ENCODE peak calls at places on chromosomes 6 and 20, in seven cellular contexts. G, U, T, P, W, S and R are unnamed samples.

GRCh38 chr6:33813960-33814662 is 10.3 kb upstream of the MLN start:
- DNase-seq in P (no peak), S (no peak), G (no peak), W (no peak), T (no peak), U (no peak), R (no peak)

GRCh38 chr6:129671442-129672344 is 38.3 kb downstream of the ARHGAP18 start:
- DNase-seq in T (peak), U (no peak), W (no peak), G (no peak), P (peak), S (no peak), R (no peak)

GRCh38 chr6:144897441-144897921 is 612.3 kb downstream of the UTRN start:
- DNase-seq in S (no peak), G (peak), T (no peak), W (peak), U (peak), P (no peak), R (no peak)

GRCh38 chr6:12313311-12313991 is 23.3 kb downstream of the EDN1 start:
- DNase-seq in S (no peak), W (no peak), T (no peak), G (no peak), P (no peak), U (no peak), R (no peak)

GRCh38 chr6:14009416-14009815 is 84.7 kb downstream of the RNF182 start:
- DNase-seq in P (no peak), U (no peak), S (no peak), W (no peak), T (no peak), G (no peak), R (no peak)

GRCh38 chr6:48278261-48278660 is 167.3 kb upstream of the PTCHD4 start:
- DNase-seq in U (no peak), T (no peak), W (no peak), G (no peak), S (no peak), P (no peak), R (no peak)

GRCh38 chr6:122161136-122161535 is 238.3 kb upstream of the HSF2 start:
- DNase-seq in T (no peak), U (no peak), G (no peak), S (no peak), P (no peak), W (no peak), R (no peak)

GRCh38 chr6:6927437-6928361 is 180.1 kb upstream of the RREB1 start:
- DNase-seq in W (no peak), P (peak), G (no peak), T (no peak), S (peak), U (no peak), R (no peak)

GRCh38 chr20:20207291-20207690 is 155.0 kb downstream of the CFAP61 start:
- DNase-seq in U (no peak), W (no peak), G (no peak), P (no peak), T (no peak), S (no peak), R (no peak)

GRCh38 chr6:125296461-125296860 is 5.3 kb downstream of the HDDC2 start:
- DNase-seq in G (no peak), S (no peak), P (no peak), W (no peak), T (no peak), U (no peak), R (no peak)
- H3K27ac ChIP-seq in G (no peak), S (no peak), P (no peak), W (no peak), T (no peak), U (no peak), R (no peak)

GRCh38 chr20:50679753-50680105 is 11.6 kb downstream of the RIPOR3 start:
- DNase-seq in S (no peak), P (no peak), W (no peak), G (no peak), U (no peak), T (no peak), R (no peak)

GRCh38 chr20:50678213-50678898 is 13.0 kb downstream of the RIPOR3 start:
- DNase-seq in P (no peak), T (peak), W (peak), S (peak), U (no peak), G (no peak), R (no peak)

GRCh38 chr20:50682065-50682464 is 9.3 kb downstream of the RIPOR3 start:
- DNase-seq in U (no peak), W (no peak), G (no peak), T (no peak), S (no peak), P (no peak), R (no peak)

GRCh38 chr20:50681359-50682064 is 9.8 kb downstream of the RIPOR3 start:
- DNase-seq in G (no peak), P (no peak), T (no peak), S (no peak), U (no peak), W (no peak), R (no peak)

DNA sequence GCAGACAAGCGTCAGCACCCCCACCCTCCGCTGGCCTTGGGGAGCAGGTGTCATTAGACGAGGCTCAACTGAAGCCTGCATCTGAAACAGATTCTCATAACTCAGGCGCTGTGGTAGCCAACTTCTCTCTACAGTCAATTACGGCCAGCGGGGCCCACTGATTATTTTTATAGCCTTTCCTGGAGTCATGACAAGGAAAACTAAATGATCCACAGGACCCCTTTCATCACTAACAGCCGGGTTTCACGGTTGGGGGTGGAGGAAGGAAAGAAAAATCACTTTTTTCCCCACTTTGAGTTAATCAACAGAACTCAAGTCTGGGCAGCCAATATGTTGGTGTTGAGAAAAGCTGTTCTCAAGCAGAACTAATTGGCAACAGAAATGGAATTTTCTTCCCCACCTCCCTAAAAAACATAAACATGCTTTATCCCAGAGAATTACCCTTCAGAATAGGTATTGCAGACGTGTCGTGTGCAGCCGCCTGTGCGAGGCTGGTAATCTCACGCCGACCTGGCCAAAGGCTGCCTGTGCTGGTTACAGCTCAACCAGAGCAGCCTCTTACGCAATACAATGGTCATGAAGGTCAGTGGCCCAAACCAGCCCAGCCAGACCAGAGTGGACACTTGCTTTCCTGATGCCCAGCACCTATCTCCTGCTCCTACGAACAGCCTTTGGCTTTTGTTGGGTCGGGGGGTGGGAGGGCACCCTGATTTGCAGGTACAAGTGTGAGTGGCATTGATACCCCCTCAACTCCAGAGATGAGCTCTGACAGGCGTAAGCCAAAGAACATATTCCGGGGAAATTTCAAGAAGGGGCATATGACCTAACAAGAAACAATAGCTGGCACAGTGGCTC is 11.0 kb downstream of the RIPOR3 start:
- DNase-seq in T (peak), P (no peak), U (no peak), G (no peak), S (peak), W (no peak), R (no peak)
- TF ChIP-seq CTCF in T (peak), P (no peak), U (no peak), G (no peak), S (no peak), W (no peak), R (no peak)

DNA sequence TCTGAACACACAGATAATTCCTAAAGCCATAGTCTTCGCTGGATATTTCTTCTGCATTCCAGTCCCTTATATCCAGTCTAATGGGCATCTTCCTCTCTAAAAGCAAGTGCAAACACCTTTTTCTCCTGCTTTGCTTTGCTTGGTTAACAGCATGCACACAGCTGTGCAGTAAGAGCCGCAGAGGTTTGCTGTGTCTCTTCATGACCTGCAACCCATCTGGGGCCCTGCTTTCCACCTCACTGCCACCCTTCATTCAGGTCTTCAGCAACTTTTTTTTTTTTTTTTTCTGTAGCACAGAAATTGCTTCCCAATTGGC is 14.4 kb downstream of the NEDD9 start:
- DNase-seq in T (no peak), W (no peak), S (no peak), U (no peak), G (no peak), P (no peak), R (no peak)
- H3K27ac ChIP-seq in T (peak), W (peak), S (no peak), U (no peak), G (peak), P (peak), R (no peak)

GRCh38 chr6:39377530-39377929 is 55.0 kb upstream of the KCNK16 start:
- DNase-seq in G (peak), P (no peak), S (peak), U (no peak), W (peak), T (peak), R (no peak)
- TF ChIP-seq CTCF in G (peak), P (peak), S (peak), U (peak), W (peak), T (peak), R (no peak)

DNA sequence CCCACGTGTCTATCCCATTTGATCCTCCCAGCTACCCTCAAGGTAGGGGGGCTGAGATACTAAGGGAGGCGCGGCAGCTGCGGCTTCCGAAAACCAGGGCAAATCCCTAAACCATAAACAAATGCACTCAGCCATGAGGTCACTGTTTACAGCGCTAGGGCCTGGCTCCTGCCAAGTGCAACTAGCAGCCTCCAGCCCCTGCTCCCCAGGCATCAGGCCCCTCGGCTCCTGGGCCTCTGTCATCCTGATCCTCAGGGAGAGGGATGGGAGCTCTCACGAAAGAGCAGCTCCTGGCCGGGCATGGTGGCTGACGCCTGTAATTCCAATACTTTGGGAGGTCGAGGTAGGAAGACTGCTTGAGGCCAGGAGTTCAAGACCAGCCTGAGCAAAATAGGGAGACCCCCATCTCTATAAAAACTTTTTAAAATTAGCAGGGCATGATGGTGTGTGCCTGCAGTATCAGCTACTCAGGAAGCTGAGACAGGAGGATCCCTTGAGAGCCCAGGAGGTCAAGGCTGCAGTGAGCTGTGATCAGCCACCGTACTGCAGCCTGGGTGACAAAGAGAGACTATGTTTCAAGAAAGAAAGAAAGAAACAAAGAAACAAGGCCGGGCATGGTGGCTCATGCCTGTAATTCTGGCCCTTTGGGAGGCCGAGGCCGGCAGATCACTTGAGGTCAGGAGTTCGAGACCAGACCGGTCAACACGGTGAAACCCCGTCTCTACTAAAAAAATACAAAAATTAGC is 42.5 kb upstream of the TLDC2 start:
- DNase-seq in T (no peak), S (peak), W (no peak), P (no peak), G (peak), U (peak), R (no peak)
- H3K27ac ChIP-seq in T (no peak), S (peak), W (no peak), P (peak), G (peak), U (peak), R (peak)

GRCh38 chr6:15677822-15678221 is 15.0 kb upstream of the DTNBP1 start:
- DNase-seq in U (no peak), T (no peak), W (no peak), S (no peak), G (no peak), P (no peak), R (no peak)
- TF ChIP-seq CTCF in U (no peak), T (no peak), W (no peak), S (no peak), G (no peak), P (no peak), R (no peak)

DNA sequence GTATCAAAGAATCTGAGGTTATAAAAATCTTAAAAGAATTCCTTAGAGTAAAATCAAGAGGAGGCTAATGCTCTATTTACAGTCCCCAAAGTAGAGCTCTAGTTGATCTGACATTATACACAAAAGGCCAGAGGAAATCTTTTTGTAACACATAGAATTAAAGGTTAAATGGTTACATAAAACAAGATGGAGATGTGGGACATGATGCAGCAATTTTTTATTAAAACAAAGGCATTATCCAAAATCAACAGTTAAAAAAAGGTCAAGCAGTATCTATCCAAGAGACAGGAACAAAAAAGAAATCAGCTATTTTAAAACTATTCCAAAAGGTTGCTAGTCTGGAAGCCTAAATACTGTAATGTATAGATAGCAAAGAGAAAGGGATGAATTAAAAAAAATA is 20.4 kb downstream of the ELOVL5 start:
- DNase-seq in W (no peak), U (no peak), G (no peak), T (no peak), S (no peak), P (no peak), R (no peak)
- H3K27ac ChIP-seq in W (peak), U (no peak), G (no peak), T (no peak), S (no peak), P (no peak), R (no peak)

GRCh38 chr20:52056203-52057062 is 135.1 kb downstream of the ZFP64 start:
- DNase-seq in U (peak), P (no peak), G (no peak), T (no peak), S (no peak), W (peak), R (no peak)

GRCh38 chr20:52062452-52063209 is 128.9 kb downstream of the ZFP64 start:
- DNase-seq in G (no peak), W (no peak), S (no peak), T (no peak), P (no peak), U (no peak), R (no peak)

GRCh38 chr20:52064936-52065335 is 126.6 kb downstream of the ZFP64 start:
- DNase-seq in W (no peak), G (no peak), P (no peak), U (no peak), T (no peak), S (no peak), R (no peak)

DNA sequence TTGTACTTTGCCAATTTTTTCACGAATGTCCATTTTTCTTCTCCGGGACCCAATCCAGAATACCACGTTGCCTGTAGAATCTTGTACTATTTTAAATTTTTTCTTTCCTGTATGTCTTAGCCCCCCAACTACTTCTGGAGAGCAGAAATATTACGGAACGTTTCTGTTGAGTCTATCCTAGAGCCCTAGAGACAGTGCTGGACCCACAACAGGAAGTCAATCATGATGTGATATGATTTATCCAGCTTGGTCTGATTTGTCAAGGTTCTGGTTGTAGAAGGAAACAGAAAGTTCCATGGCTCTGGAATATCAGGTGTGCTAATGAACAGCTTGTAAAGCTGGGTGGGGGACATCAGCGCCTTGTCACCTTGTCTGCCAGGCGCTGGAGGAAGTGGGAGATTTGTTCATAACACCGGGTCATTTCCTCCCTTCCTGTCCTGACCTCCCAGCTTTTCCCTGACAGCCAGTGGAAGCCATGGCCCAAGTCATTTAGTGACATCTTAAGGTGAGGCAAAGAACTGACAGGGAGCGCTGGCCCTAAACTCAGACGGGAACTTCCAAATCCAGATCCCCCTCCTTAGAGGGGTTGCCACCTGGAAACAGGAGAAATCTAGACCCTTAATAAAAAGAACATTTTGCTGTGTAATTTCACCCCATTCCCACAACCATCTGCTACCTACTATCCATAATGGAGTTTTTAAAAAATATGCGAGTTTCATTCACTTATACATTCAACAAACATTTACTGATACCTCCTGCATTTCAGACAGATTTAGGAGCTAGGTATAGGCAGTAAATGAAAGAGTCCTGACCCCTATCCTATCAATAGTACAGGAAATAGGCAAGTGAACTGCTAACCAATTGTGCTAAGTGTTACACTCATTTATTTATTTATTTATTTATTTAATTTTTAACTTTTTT is 130.5 kb downstream of the ZFP64 start:
- DNase-seq in W (peak), U (no peak), S (no peak), G (peak), P (no peak), T (peak), R (no peak)
- TF ChIP-seq CTCF in W (peak), U (peak), S (no peak), G (peak), P (peak), T (peak), R (no peak)

GRCh38 chr6:111721677-111722219 is 116.1 kb upstream of the TRAF3IP2 start:
- DNase-seq in G (peak), T (peak), U (no peak), P (no peak), W (peak), S (no peak), R (no peak)
- H3K27ac ChIP-seq in G (no peak), T (no peak), U (no peak), P (peak), W (no peak), S (no peak), R (no peak)